ENCODE peak calls at places on chromosomes 3 and 15, in four cellular contexts. K, E, F and I are unnamed samples.

GRCh38 chr3:148202386-148202785 is 495.3 kb upstream of the AGTR1 start:
- DNase-seq in K (no peak), E (no peak), F (peak; percentile 8), I (no peak)

GRCh38 chr15:39054128-39054732 is 489.6 kb upstream of the RASGRP1 start:
- DNase-seq in K (no peak), E (no peak), F (no peak), I (no peak)

GRCh38 chr3:49453621-49454315 is 16.3 kb upstream of the DAG1 start:
- DNase-seq in K (no peak), E (no peak), F (no peak), I (no peak)

GRCh38 chr3:60839242-60839641 is 412.0 kb downstream of the FHIT start:
- DNase-seq in K (peak; percentile 0), E (no peak), F (peak; percentile 31), I (peak; percentile 3)

GRCh38 chr3:24628523-24629258 is 134.0 kb upstream of the THRB start:
- DNase-seq in K (peak; percentile 41), E (no peak), F (no peak), I (no peak)

GRCh38 chr3:119627461-119627860 is 29.8 kb downstream of the PLA1A start:
- DNase-seq in K (no peak), E (no peak), F (no peak), I (no peak)

GRCh38 chr15:90872481-90873184 is 4.2 kb downstream of the FURIN start:
- DNase-seq in K (peak; percentile 61), E (peak; percentile 80), F (no peak), I (peak; percentile 68)

GRCh38 chr15:57286446-57287127 is 89.7 kb upstream of the CGNL1 start:
- DNase-seq in K (no peak), E (no peak), F (no peak), I (no peak)

GRCh38 chr3:182303169-182303568 is 490.1 kb upstream of the ATP11B start:
- DNase-seq in K (no peak), E (no peak), F (no peak), I (no peak)

GRCh38 chr3:66572938-66573710 is 72.3 kb upstream of the LRIG1 start:
- DNase-seq in K (no peak), E (no peak), F (peak; percentile 76), I (no peak)

GRCh38 chr15:91841861-91842260 is 11.6 kb upstream of the SLCO3A1 start:
- DNase-seq in K (no peak), E (no peak), F (no peak), I (no peak)

GRCh38 chr3:16357698-16358097 is 92.7 kb downstream of the OXNAD1 start:
- DNase-seq in K (no peak), E (no peak), F (no peak), I (no peak)

GRCh38 chr3:172280406-172281051 is 167.7 kb downstream of the GHSR start:
- DNase-seq in K (no peak), E (peak; percentile 94), F (no peak), I (peak; percentile 93)

GRCh38 chr15:75809986-75810750 is 33.1 kb upstream of the UBE2Q2 start:
- DNase-seq in K (peak; percentile 55), E (no peak), F (peak; percentile 68), I (peak; percentile 7)

GRCh38 chr3:158845748-158846350 is 44.0 kb downstream of the MFSD1 start:
- DNase-seq in K (peak; percentile 49), E (no peak), F (peak; percentile 77), I (peak; percentile 29)

GRCh38 chr3:134817297-134817696 is 22.2 kb downstream of the EPHB1 start:
- DNase-seq in K (no peak), E (no peak), F (no peak), I (no peak)